ENCODE peak calls at places on chromosome X, in six cellular contexts. One of them, this sample, is unnamed.

GRCh38 chrX:153771261-153771681 is 7.2 kb downstream of the PLXNB3 start:
- DNase-seq in NCI-H226: no peak
- DNase-seq in stimulated activated CD4-positive, alpha-beta T cell treated with anti-CD3 and anti-CD28 coated beads, Interleukin-1b, Interleukin-23, amount 100 ng/mL, for 24 hours: no peak
- DNase-seq in myocyte: no peak
- DNase-seq in cardiac muscle cell: no peak
- DNase-seq in T-helper 2 cell: no peak
- DNase-seq in this sample: no peak

GRCh38 chrX:10098235-10098819 is 58.4 kb upstream of the CLCN4 start:
- DNase-seq in cardiac muscle cell: no peak
- DNase-seq in stimulated activated CD4-positive, alpha-beta T cell treated with anti-CD3 and anti-CD28 coated beads, Interleukin-1b, Interleukin-23, amount 100 ng/mL, for 24 hours: peak
- DNase-seq in T-helper 2 cell: no peak
- DNase-seq in myocyte: no peak
- DNase-seq in NCI-H226: no peak
- DNase-seq in this sample: no peak

GRCh38 chrX:18725316-18725943 is 18.0 kb downstream of the PPEF1 start:
- DNase-seq in T-helper 2 cell: no peak
- DNase-seq in myocyte: no peak
- DNase-seq in NCI-H226: no peak
- DNase-seq in cardiac muscle cell: no peak
- DNase-seq in stimulated activated CD4-positive, alpha-beta T cell treated with anti-CD3 and anti-CD28 coated beads, Interleukin-1b, Interleukin-23, amount 100 ng/mL, for 24 hours: no peak
- DNase-seq in this sample: no peak

GRCh38 chrX:43949669-43950068 is 23.5 kb downstream of the NDP start:
- DNase-seq in cardiac muscle cell: no peak
- DNase-seq in myocyte: peak
- DNase-seq in T-helper 2 cell: no peak
- DNase-seq in NCI-H226: no peak
- DNase-seq in stimulated activated CD4-positive, alpha-beta T cell treated with anti-CD3 and anti-CD28 coated beads, Interleukin-1b, Interleukin-23, amount 100 ng/mL, for 24 hours: no peak
- DNase-seq in this sample: no peak

GRCh38 chrX:50978920-50979660 is 68.6 kb downstream of the BMP15 start:
- DNase-seq in stimulated activated CD4-positive, alpha-beta T cell treated with anti-CD3 and anti-CD28 coated beads, Interleukin-1b, Interleukin-23, amount 100 ng/mL, for 24 hours: no peak
- DNase-seq in NCI-H226: no peak
- DNase-seq in myocyte: no peak
- DNase-seq in T-helper 2 cell: no peak
- DNase-seq in cardiac muscle cell: no peak
- DNase-seq in this sample: no peak

GRCh38 chrX:107712231-107713204 is 63.1 kb downstream of the TSC22D3 start:
- DNase-seq in NCI-H226: no peak
- DNase-seq in myocyte: peak
- DNase-seq in cardiac muscle cell: peak
- DNase-seq in T-helper 2 cell: no peak
- DNase-seq in stimulated activated CD4-positive, alpha-beta T cell treated with anti-CD3 and anti-CD28 coated beads, Interleukin-1b, Interleukin-23, amount 100 ng/mL, for 24 hours: no peak
- DNase-seq in this sample: peak

GRCh38 chrX:124504106-124504983 is 158.0 kb downstream of the SH2D1A start:
- DNase-seq in NCI-H226: no peak
- DNase-seq in T-helper 2 cell: no peak
- DNase-seq in myocyte: no peak
- DNase-seq in stimulated activated CD4-positive, alpha-beta T cell treated with anti-CD3 and anti-CD28 coated beads, Interleukin-1b, Interleukin-23, amount 100 ng/mL, for 24 hours: no peak
- DNase-seq in cardiac muscle cell: no peak
- DNase-seq in this sample: no peak

GRCh38 chrX:2879670-2880069 is 49.5 kb downstream of the ARSD start:
- DNase-seq in myocyte: no peak
- DNase-seq in NCI-H226: no peak
- DNase-seq in cardiac muscle cell: no peak
- DNase-seq in T-helper 2 cell: no peak
- DNase-seq in stimulated activated CD4-positive, alpha-beta T cell treated with anti-CD3 and anti-CD28 coated beads, Interleukin-1b, Interleukin-23, amount 100 ng/mL, for 24 hours: no peak
- DNase-seq in this sample: no peak

GRCh38 chrX:31392541-31392940 is 320.7 kb upstream of the FTHL17 start:
- DNase-seq in myocyte: no peak
- DNase-seq in T-helper 2 cell: no peak
- DNase-seq in stimulated activated CD4-positive, alpha-beta T cell treated with anti-CD3 and anti-CD28 coated beads, Interleukin-1b, Interleukin-23, amount 100 ng/mL, for 24 hours: no peak
- DNase-seq in cardiac muscle cell: no peak
- DNase-seq in NCI-H226: no peak
- DNase-seq in this sample: no peak

GRCh38 chrX:45172890-45173289 is 27.8 kb downstream of the DIPK2B start:
- DNase-seq in cardiac muscle cell: peak
- DNase-seq in T-helper 2 cell: no peak
- DNase-seq in NCI-H226: peak
- DNase-seq in myocyte: no peak
- DNase-seq in stimulated activated CD4-positive, alpha-beta T cell treated with anti-CD3 and anti-CD28 coated beads, Interleukin-1b, Interleukin-23, amount 100 ng/mL, for 24 hours: no peak
- DNase-seq in this sample: peak

GRCh38 chrX:102934624-102935023 is 2.4 kb upstream of the RAB40AL start:
- DNase-seq in cardiac muscle cell: peak
- DNase-seq in myocyte: peak
- DNase-seq in stimulated activated CD4-positive, alpha-beta T cell treated with anti-CD3 and anti-CD28 coated beads, Interleukin-1b, Interleukin-23, amount 100 ng/mL, for 24 hours: no peak
- DNase-seq in NCI-H226: no peak
- DNase-seq in T-helper 2 cell: no peak
- DNase-seq in this sample: no peak

GRCh38 chrX:9466115-9466495 is 1.2 kb downstream of the TBL1X start:
- DNase-seq in stimulated activated CD4-positive, alpha-beta T cell treated with anti-CD3 and anti-CD28 coated beads, Interleukin-1b, Interleukin-23, amount 100 ng/mL, for 24 hours: no peak
- DNase-seq in NCI-H226: no peak
- DNase-seq in cardiac muscle cell: peak
- DNase-seq in T-helper 2 cell: no peak
- DNase-seq in myocyte: peak
- DNase-seq in this sample: no peak

GRCh38 chrX:139554991-139555675 is 24.6 kb downstream of the F9 start:
- DNase-seq in NCI-H226: no peak
- DNase-seq in T-helper 2 cell: no peak
- DNase-seq in cardiac muscle cell: no peak
- DNase-seq in myocyte: no peak
- DNase-seq in stimulated activated CD4-positive, alpha-beta T cell treated with anti-CD3 and anti-CD28 coated beads, Interleukin-1b, Interleukin-23, amount 100 ng/mL, for 24 hours: no peak
- DNase-seq in this sample: no peak

This sample was measured in foreskin keratinocyte.